ENCODE peak calls at places on chromosome 13, in five cellular contexts. K is DND-41, B is lung, D is heart right ventricle, S is kidney. O is an unnamed sample.

GRCh38 chr13:60020288-60020687 is 143.4 kb downstream of the DIAPH3 start:
- DNase-seq in K (no peak), B (no peak), D (no peak), S (no peak), O (no peak)

GRCh38 chr13:74061939-74062595 is 72.1 kb downstream of the KLF12 start:
- DNase-seq in K (peak; percentile 75), B (no peak), D (no peak), S (no peak), O (no peak)

GRCh38 chr13:43529796-43530195 is 257.0 kb downstream of the ENOX1 start:
- DNase-seq in K (no peak), B (no peak), D (no peak), S (no peak), O (no peak)

GRCh38 chr13:80989770-80990169 is 648.8 kb upstream of the SPRY2 start:
- DNase-seq in K (no peak), B (no peak), D (no peak), S (no peak), O (no peak)

GRCh38 chr13:45219123-45219891 is 18.5 kb upstream of the KCTD4 start:
- DNase-seq in K (no peak), B (no peak), D (no peak), S (no peak), O (no peak)

GRCh38 chr13:60441761-60442160 is 44.7 kb downstream of the TDRD3 start:
- DNase-seq in K (no peak), B (no peak), D (no peak), S (no peak), O (no peak)

GRCh38 chr13:38883783-38884182 is 106.8 kb downstream of the STOML3 start:
- DNase-seq in K (no peak), B (no peak), D (no peak), S (no peak), O (no peak)

GRCh38 chr13:104253063-104253680 is 1187.0 kb upstream of the SLC10A2 start:
- DNase-seq in K (no peak), B (no peak), D (no peak), S (no peak), O (no peak)

GRCh38 chr13:99969934-99970760 is 1.4 kb downstream of the ZIC5 start:
- DNase-seq in K (peak; percentile 72), B (no peak), D (no peak), S (peak; percentile 72), O (no peak)

GRCh38 chr13:31409678-31410356 is 210.0 kb downstream of the B3GLCT start:
- DNase-seq in K (no peak), B (no peak), D (no peak), S (no peak), O (no peak)

GRCh38 chr13:87942204-87942603 is 271.0 kb downstream of the SLITRK5 start:
- DNase-seq in K (no peak), B (no peak), D (no peak), S (no peak), O (no peak)

GRCh38 chr13:43316997-43317396 is 293.6 kb downstream of the DNAJC15 start:
- DNase-seq in K (no peak), B (no peak), D (no peak), S (no peak), O (peak; percentile 72)

GRCh38 chr13:48626726-48627451 is 26.8 kb upstream of the CYSLTR2 start:
- DNase-seq in K (no peak), B (no peak), D (no peak), S (no peak), O (no peak)

GRCh38 chr13:32384702-32385101 is 43.2 kb downstream of the N4BP2L1 start:
- DNase-seq in K (no peak), B (no peak), D (no peak), S (no peak), O (no peak)

GRCh38 chr13:23871616-23872220 is 17.5 kb downstream of the MIPEP start:
- DNase-seq in K (no peak), B (no peak), D (no peak), S (no peak), O (no peak)

GRCh38 chr13:75507027-75508001 is 25.3 kb upstream of the TBC1D4 start:
- DNase-seq in K (no peak), B (no peak), D (no peak), S (peak; percentile 66), O (no peak)

GRCh38 chr13:112792511-112792910 is 102.7 kb downstream of the ATP11A start:
- DNase-seq in K (no peak), B (no peak), D (no peak), S (no peak), O (no peak)

GRCh38 chr13:50441141-50441540 is 402.4 kb downstream of the DLEU7 start:
- DNase-seq in K (no peak), B (no peak), D (no peak), S (no peak), O (no peak)

GRCh38 chr13:23588576-23589141 is 18.4 kb downstream of the TNFRSF19 start:
- DNase-seq in K (no peak), B (no peak), D (no peak), S (no peak), O (no peak)

GRCh38 chr13:103031332-103031873 is 34.8 kb downstream of the SLC10A2 start:
- DNase-seq in K (no peak), B (no peak), D (no peak), S (no peak), O (no peak)

GRCh38 chr13:98427331-98427995 is 149.4 kb downstream of the STK24 start:
- DNase-seq in K (no peak), B (no peak), D (no peak), S (no peak), O (no peak)

GRCh38 chr13:68168448-68168847 is 938.3 kb upstream of the PCDH9 start:
- DNase-seq in K (no peak), B (no peak), D (no peak), S (no peak), O (no peak)

GRCh38 chr13:44726777-44727176 is 150.6 kb upstream of the TSC22D1 start:
- DNase-seq in K (no peak), B (no peak), D (no peak), S (no peak), O (no peak)

GRCh38 chr13:26473571-26474230 is 83.8 kb upstream of the WASF3 start:
- DNase-seq in K (no peak), B (no peak), D (no peak), S (no peak), O (no peak)

GRCh38 chr13:76043882-76044281 is 407.8 kb downstream of the LMO7 start:
- DNase-seq in K (no peak), B (no peak), D (no peak), S (no peak), O (no peak)

GRCh38 chr13:104954210-104954609 is 1581.3 kb downstream of the EFNB2 start:
- DNase-seq in K (no peak), B (no peak), D (no peak), S (no peak), O (no peak)

GRCh38 chr13:37306778-37307544 is 201.5 kb upstream of the CSNK1A1L start:
- DNase-seq in K (no peak), B (no peak), D (no peak), S (no peak), O (no peak)

GRCh38 chr13:36681894-36682624 is 8.2 kb downstream of the SERTM1 start:
- DNase-seq in K (no peak), B (no peak), D (no peak), S (no peak), O (no peak)

GRCh38 chr13:40272776-40273139 is 393.7 kb downstream of the FOXO1 start:
- DNase-seq in K (no peak), B (no peak), D (no peak), S (no peak), O (no peak)

GRCh38 chr13:24161980-24162517 is 1.5 kb downstream of the SPATA13 start:
- DNase-seq in K (no peak), B (no peak), D (no peak), S (no peak), O (no peak)

GRCh38 chr13:95267662-95268369 is 33.4 kb downstream of the ABCC4 start:
- DNase-seq in K (no peak), B (no peak), D (no peak), S (peak; percentile 77), O (peak; percentile 73)

GRCh38 chr13:95275322-95276118 is 25.7 kb downstream of the ABCC4 start:
- DNase-seq in K (no peak), B (no peak), D (no peak), S (no peak), O (no peak)

GRCh38 chr13:95264225-95264624 is 37.0 kb downstream of the ABCC4 start:
- DNase-seq in K (no peak), B (no peak), D (no peak), S (no peak), O (no peak)

DNA sequence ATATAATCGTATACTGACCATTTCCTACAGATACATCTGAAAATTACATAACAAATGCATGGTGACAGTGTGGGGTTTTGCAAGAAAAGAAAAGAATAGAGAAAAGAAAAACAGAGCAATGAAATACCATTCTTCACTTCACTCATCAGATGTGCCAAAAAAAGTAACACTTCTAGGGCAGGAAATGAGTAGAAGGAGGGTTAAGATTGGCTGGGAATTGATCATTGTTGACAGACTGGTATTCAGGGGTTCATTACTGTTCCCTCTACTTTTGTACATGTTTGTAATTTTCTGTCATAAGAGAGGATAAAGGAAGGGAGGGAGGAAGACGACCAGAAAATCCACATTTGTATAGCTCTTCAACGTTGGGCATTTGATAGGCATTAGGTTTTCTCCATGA is 31.5 kb downstream of the ABCC4 start:
- DNase-seq in K (no peak), B (no peak), D (no peak), S (no peak), O (no peak)
- H3K4me1 ChIP-seq in K (no peaks in the 10 kb centered on the region), B (peaks cover 20% of the 10 kb centered on the region), D (peaks cover 5% of the 10 kb centered on the region), S (peaks cover 19% of the 10 kb centered on the region), O (peaks cover 64% of the 10 kb centered on the region)

DNA sequence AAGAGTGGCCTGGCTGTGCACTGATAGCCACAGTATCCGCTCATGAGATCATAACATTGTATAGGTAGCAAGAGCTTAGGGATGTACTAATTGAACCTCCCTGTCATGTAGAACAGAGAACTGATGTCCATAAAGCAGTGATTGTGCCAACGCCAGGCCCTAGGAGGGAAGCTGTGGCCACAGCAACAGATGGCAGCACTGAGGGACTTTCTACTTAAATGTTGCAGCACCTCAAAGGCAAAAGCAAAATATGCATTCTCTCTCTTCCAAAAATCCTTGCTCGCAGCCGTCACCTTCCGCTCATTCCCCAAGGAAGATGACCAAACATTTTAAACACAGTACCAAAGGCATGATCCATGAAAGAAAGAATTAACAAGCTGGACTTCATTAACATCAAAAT is 32.3 kb downstream of the COL4A1 start:
- DNase-seq in K (no peak), B (no peak), D (no peak), S (no peak), O (peak; percentile 65)
- TF ChIP-seq CTCF in K (no peak), B (no peak), D (no peak), S (peak; percentile 35), O (peak; percentile 17)

GRCh38 chr13:110345266-110345665 is 38.2 kb downstream of the COL4A2 start:
- DNase-seq in K (no peak), B (no peak), D (no peak), S (no peak), O (no peak)

GRCh38 chr13:110341445-110342247 is 34.6 kb downstream of the COL4A2 start:
- DNase-seq in K (no peak), B (no peak), D (peak; percentile 52), S (no peak), O (no peak)

GRCh38 chr13:110342474-110342873 is 35.4 kb downstream of the COL4A2 start:
- DNase-seq in K (no peak), B (no peak), D (no peak), S (no peak), O (no peak)

GRCh38 chr13:110344320-110344719 is 37.2 kb downstream of the COL4A2 start:
- DNase-seq in K (no peak), B (no peak), D (no peak), S (no peak), O (no peak)

GRCh38 chr13:110343241-110343865 is 36.3 kb downstream of the COL4A2 start:
- DNase-seq in K (no peak), B (no peak), D (no peak), S (no peak), O (peak; percentile 86)
- H3K4me1 ChIP-seq in K (no peaks in the 10 kb centered on the region), B (peaks cover 39% of the 10 kb centered on the region), D (peaks cover 74% of the 10 kb centered on the region), S (peaks cover 42% of the 10 kb centered on the region), O (peaks cover 88% of the 10 kb centered on the region)

GRCh38 chr13:96817336-96817941 is 176.8 kb downstream of the OXGR1 start:
- DNase-seq in K (no peak), B (no peak), D (no peak), S (no peak), O (no peak)
- TF ChIP-seq CTCF in K (peak; percentile 41), B (no peak), D (no peak), S (peak; percentile 14), O (no peak)

O was measured in sigmoid colon.